ENCODE peak calls at places on chromosomes 5 and 9, in five cellular contexts. K is ascending aorta; U is cardiac fibroblast; V is HTR-8/SVneo; L is stimulated activated CD4-positive, alpha-beta T cell treated with anti-CD3 and anti-CD28 coated beads, Interleukin-1b, Interleukin-23, amount 100 ng/mL, for 24 hours. H is an unnamed sample.

GRCh38 chr9:85715587-85715986 is 26.2 kb downstream of the AGTPBP1 start:
- DNase-seq in U (no peak), L (no peak), K (no peak), V (no peak), H (no peak)

GRCh38 chr9:86605303-86605702 is 251.1 kb upstream of the TUT7 start:
- DNase-seq in K (no peak), L (no peak), V (no peak), U (no peak), H (no peak)

GRCh38 chr5:149448831-149449714 is 70.0 kb upstream of the IL17B start:
- DNase-seq in L (no peak), U (peak), V (no peak), K (no peak), H (no peak)

GRCh38 chr5:100676807-100677631 is 141.8 kb downstream of the FAM174A start:
- DNase-seq in K (no peak), L (no peak), V (peak), U (peak), H (peak)

GRCh38 chr9:21252727-21253547 is 13.1 kb upstream of the IFNA14 start:
- DNase-seq in K (no peak), L (no peak), U (peak), V (peak), H (peak)

GRCh38 chr5:111165058-111165457 is 59.1 kb upstream of the CAMK4 start:
- DNase-seq in U (no peak), V (no peak), L (no peak), K (no peak), H (no peak)

GRCh38 chr5:157217289-157218024 is 36.8 kb downstream of the ITK start:
- DNase-seq in L (no peak), U (no peak), V (no peak), K (no peak), H (no peak)

GRCh38 chr5:157548513-157549282 is 26.9 kb downstream of the ADAM19 start:
- DNase-seq in K (peak), V (no peak), L (no peak), U (peak), H (peak)

GRCh38 chr9:124438091-124438490 is 12.2 kb upstream of the ADGRD2 start:
- DNase-seq in L (no peak), V (no peak), U (no peak), K (peak), H (no peak)

GRCh38 chr9:17204611-17205165 is 69.8 kb downstream of the CNTLN start:
- DNase-seq in V (no peak), L (no peak), U (no peak), K (no peak), H (no peak)

GRCh38 chr5:91541696-91542095 is 158.6 kb upstream of the ARRDC3 start:
- DNase-seq in L (no peak), V (no peak), U (peak), K (no peak), H (peak)

GRCh38 chr5:11504794-11505193 is 399.5 kb downstream of the CTNND2 start:
- DNase-seq in L (no peak), U (no peak), V (peak), K (no peak), H (peak)

GRCh38 chr9:3794005-3794404 is 268.2 kb upstream of the RFX3 start:
- DNase-seq in K (no peak), L (no peak), U (peak), V (no peak), H (peak)

GRCh38 chr5:78542321-78542840 is 106.2 kb downstream of the LHFPL2 start:
- DNase-seq in K (no peak), U (no peak), V (no peak), L (no peak), H (no peak)

GRCh38 chr9:16459421-16460148 is 410.9 kb downstream of the BNC2 start:
- DNase-seq in U (no peak), V (no peak), K (no peak), L (no peak), H (no peak)

GRCh38 chr9:128841704-128842492 is 12.3 kb upstream of the SPOUT1 start:
- DNase-seq in K (no peak), V (no peak), L (no peak), U (no peak), H (no peak)

GRCh38 chr5:138274189-138274853 is at the start of gene GFRA3:
- DNase-seq in U (no peak), V (no peak), L (no peak), K (no peak), H (peak)

GRCh38 chr5:90162324-90162723 is 247.2 kb downstream of the CETN3 start:
- DNase-seq in U (no peak), V (no peak), L (no peak), K (no peak), H (no peak)

GRCh38 chr9:36848946-36849345 is 185.1 kb downstream of the PAX5 start:
- DNase-seq in L (no peak), V (no peak), U (no peak), K (no peak), H (no peak)

GRCh38 chr9:137956688-137957385 is 79.3 kb downstream of the CACNA1B start:
- DNase-seq in L (no peak), V (no peak), U (no peak), K (no peak), H (no peak)

GRCh38 chr5:80834710-80835109 is 125.5 kb upstream of the RASGRF2 start:
- DNase-seq in L (no peak), V (no peak), K (no peak), U (no peak), H (no peak)

GRCh38 chr5:97554992-97555981 is 372.2 kb upstream of the RIOK2 start:
- DNase-seq in L (no peak), V (no peak), U (peak), K (no peak), H (peak)

GRCh38 chr5:170611446-170612088 is 107.7 kb downstream of the KCNIP1 start:
- DNase-seq in L (no peak), K (no peak), U (peak), V (no peak), H (peak)

GRCh38 chr5:169265888-169266287 is 35.1 kb downstream of the SLIT3 start:
- DNase-seq in U (peak), L (no peak), K (no peak), V (no peak), H (peak)

GRCh38 chr5:96610747-96611146 is 51.4 kb upstream of the CAST start:
- DNase-seq in K (no peak), U (no peak), V (no peak), L (no peak), H (no peak)

GRCh38 chr5:105952875-105953274 is 1717.9 kb downstream of the EFNA5 start:
- DNase-seq in K (no peak), L (no peak), U (peak), V (no peak), H (no peak)